ENCODE peak calls at places on chromosomes 16 and 17, in seven cellular contexts. T is mesendoderm; E is germinal center; U is skeletal muscle cell; Z is activated CD8-positive, alpha-beta memory T cell treated with anti-CD3 and anti-CD28 coated beads for 4 hours; J is cardiac muscle cell; K is activated naive CD4-positive, alpha-beta T cell. Y is an unnamed sample.

GRCh38 chr17:80423536-80424225 is 8.7 kb downstream of the ENDOV start:
- DNase-seq in T (no peak), E (no peak), U (no peak), Z (no peak), J (no peak), K (no peak), Y (no peak)

GRCh38 chr17:75861927-75862317 is 6.8 kb upstream of the WBP2 start:
- DNase-seq in T (no peak), E (no peak), U (no peak), Z (no peak), J (no peak), K (no peak), Y (no peak)

GRCh38 chr16:15899538-15900100 is 11.2 kb upstream of the CEP20 start:
- DNase-seq in T (peak; percentile 85), E (no peak), U (peak; percentile 46), Z (no peak), J (peak; percentile 54), K (no peak), Y (no peak)

GRCh38 chr16:4991754-4992153 is 33.6 kb downstream of the SEC14L5 start:
- DNase-seq in T (no peak), E (no peak), U (no peak), Z (no peak), J (no peak), K (no peak), Y (no peak)

GRCh38 chr17:17819561-17819995 is 17.2 kb downstream of the SREBF1 start:
- DNase-seq in T (peak; percentile 88), E (no peak), U (peak; percentile 74), Z (no peak), J (peak; percentile 96), K (peak; percentile 11), Y (no peak)

GRCh38 chr17:77319211-77320031 is 178.7 kb downstream of the SEC14L1 start:
- DNase-seq in T (peak; percentile 81), E (peak; percentile 45), U (peak; percentile 73), Z (peak; percentile 55), J (peak; percentile 82), K (no peak), Y (no peak)

GRCh38 chr17:41965694-41966375 is 760 bp upstream of the CNP start:
- DNase-seq in T (peak; percentile 95), E (peak; percentile 83), U (no peak), Z (peak; percentile 22), J (peak; percentile 43), K (peak; percentile 53), Y (no peak)

GRCh38 chr17:56314026-56314425 is 160.8 kb downstream of the ANKFN1 start:
- DNase-seq in T (no peak), E (no peak), U (no peak), Z (no peak), J (no peak), K (no peak), Y (no peak)

GRCh38 chr16:10172848-10173655 is 9.2 kb downstream of the GRIN2A start:
- DNase-seq in T (peak; percentile 86), E (no peak), U (no peak), Z (no peak), J (no peak), K (no peak), Y (no peak)

GRCh38 chr17:163514-164103 is 17.8 kb downstream of the DOC2B start:
- DNase-seq in T (no peak), E (no peak), U (no peak), Z (no peak), J (no peak), K (no peak), Y (no peak)

GRCh38 chr16:65176603-65177002 is 54.7 kb upstream of the CDH11 start:
- DNase-seq in T (no peak), E (no peak), U (peak; percentile 79), Z (no peak), J (peak; percentile 92), K (no peak), Y (no peak)

GRCh38 chr16:20868890-20869289 is 31.3 kb downstream of the DCUN1D3 start:
- DNase-seq in T (no peak), E (no peak), U (no peak), Z (no peak), J (peak; percentile 85), K (no peak), Y (no peak)

GRCh38 chr16:15948532-15949209 is 745 bp upstream of the ABCC1 start:
- DNase-seq in T (no peak), E (peak; percentile 50), U (no peak), Z (no peak), J (no peak), K (no peak), Y (no peak)

GRCh38 chr16:87343753-87344050 is 26.5 kb upstream of the C16orf95 start:
- DNase-seq in T (no peak), E (no peak), U (no peak), Z (no peak), J (no peak), K (no peak), Y (no peak)

GRCh38 chr17:56441331-56441730 is 152.2 kb upstream of the NOG start:
- DNase-seq in T (peak; percentile 21), E (no peak), U (peak; percentile 71), Z (no peak), J (peak; percentile 29), K (no peak), Y (no peak)

GRCh38 chr16:86980644-86981043 is 336.5 kb downstream of the C16orf95 start:
- DNase-seq in T (no peak), E (no peak), U (no peak), Z (no peak), J (no peak), K (no peak), Y (no peak)

GRCh38 chr16:71723537-71724319 is 773 bp downstream of the PHLPP2 start:
- DNase-seq in T (peak; percentile 82), E (peak; percentile 91), U (no peak), Z (peak; percentile 46), J (peak; percentile 65), K (peak; percentile 77), Y (peak; percentile 74)

GRCh38 chr17:282000-282911 is 70.4 kb downstream of the RPH3AL start:
- DNase-seq in T (no peak), E (no peak), U (no peak), Z (no peak), J (no peak), K (no peak), Y (no peak)

Y was measured in mesothelial cell of epicardium.